ENCODE peak calls at places on chromosomes 11 and 22, in four cellular contexts. M is cardiac muscle cell, Z is psoas muscle, F is heart right ventricle. D is an unnamed sample. For H3K4me1, the result is how much of the 10 kb centered on the place peaks cover.

GRCh38 chr22:36010090-36010489 is 18.5 kb downstream of the RBFOX2 start:
- DNase-seq in M (peak), Z (no peak), F (no peak), D (no peak)

GRCh38 chr11:26225643-26226042 is 106.3 kb upstream of the ANO3 start:
- DNase-seq in M (no peak), Z (no peak), F (no peak), D (no peak)

GRCh38 chr22:24580276-24580675 is 12.6 kb downstream of the LRRC75B start:
- DNase-seq in M (no peak), Z (no peak), F (no peak), D (no peak)

GRCh38 chr11:125768256-125769046 is 10.2 kb downstream of the PATE2 start:
- DNase-seq in M (peak), Z (no peak), F (no peak), D (no peak)

GRCh38 chr11:12554122-12554521 is 120.1 kb upstream of the TEAD1 start:
- DNase-seq in M (no peak), Z (no peak), F (no peak), D (no peak)

GRCh38 chr11:60914620-60915249 is 777 bp downstream of the TMEM109 start:
- DNase-seq in M (peak), Z (peak), F (no peak), D (peak)

GRCh38 chr11:35803115-35803514 is 140.5 kb downstream of the TRIM44 start:
- DNase-seq in M (no peak), Z (no peak), F (no peak), D (no peak)

GRCh38 chr22:48492371-48493320 is 1335.0 kb downstream of the BRD1 start:
- DNase-seq in M (peak), Z (peak), F (peak), D (peak)

GRCh38 chr11:62552931-62553838 is 6.6 kb upstream of the AHNAK start:
- DNase-seq in M (peak), Z (peak), F (peak), D (peak)

GRCh38 chr11:134642206-134642605 is 230.2 kb upstream of the B3GAT1 start:
- DNase-seq in M (no peak), Z (no peak), F (no peak), D (no peak)

GRCh38 chr11:9025101-9025850 is 21.5 kb upstream of the NRIP3 start:
- DNase-seq in M (no peak), Z (no peak), F (no peak), D (no peak)

GRCh38 chr11:3853935-3854659 is 1.4 kb upstream of the STIM1 start:
- DNase-seq in M (no peak), Z (peak), F (no peak), D (no peak)

GRCh38 chr11:58861533-58861932 is 17.0 kb upstream of the GLYATL2 start:
- DNase-seq in M (no peak), Z (no peak), F (no peak), D (no peak)

GRCh38 chr22:46373838-46374662 is 38.5 kb downstream of the TRMU start:
- DNase-seq in M (no peak), Z (no peak), F (no peak), D (peak)

GRCh38 chr22:46057762-46058420 is 80.9 kb upstream of the WNT7B start:
- DNase-seq in M (no peak), Z (peak), F (peak), D (peak)

GRCh38 chr11:129932385-129933067 is 37.1 kb upstream of the NFRKB start:
- DNase-seq in M (no peak), Z (no peak), F (no peak), D (no peak)

GRCh38 chr11:27524155-27524554 is 17.6 kb upstream of the LIN7C start:
- DNase-seq in M (peak), Z (no peak), F (no peak), D (no peak)

GRCh38 chr22:32794449-32795213 is 6.9 kb upstream of the TIMP3 start:
- DNase-seq in M (no peak), Z (no peak), F (no peak), D (no peak)

GRCh38 chr11:5712507-5712906 is 22.9 kb downstream of the TRIM22 start:
- DNase-seq in M (no peak), Z (no peak), F (no peak), D (no peak)

GRCh38 chr11:134521001-134521400 is 109.0 kb upstream of the B3GAT1 start:
- DNase-seq in M (no peak), Z (peak), F (no peak), D (no peak)

GRCh38 chr11:78551066-78551465 is 23.6 kb downstream of the NARS2 start:
- DNase-seq in M (no peak), Z (no peak), F (no peak), D (no peak)

GRCh38 chr11:206516-207212 is 535 bp downstream of the BET1L start:
- DNase-seq in M (peak), Z (no peak), F (no peak), D (no peak)

GRCh38 chr22:29202231-29203192 is 3.2 kb upstream of the EMID1 start:
- DNase-seq in M (no peak), Z (peak), F (peak), D (peak)

GRCh38 chr22:40348025-40348658 is 1.8 kb downstream of the ADSL start:
- DNase-seq in M (peak), Z (peak), F (peak), D (no peak)

GRCh38 chr22:36702832-36703210 is 731 bp downstream of the CACNG2 start:
- DNase-seq in M (no peak), Z (no peak), F (no peak), D (no peak)

GRCh38 chr22:41915035-41915782 is at the start of gene SHISA8:
- DNase-seq in M (peak), Z (peak), F (no peak), D (no peak)
- H3K4me1 ChIP-seq in M (under half), Z (under half), F (under half), D (half or more)

GRCh38 chr11:114179234-114179941 is 116.8 kb upstream of the NNMT start:
- DNase-seq in M (peak), Z (peak), F (peak), D (no peak)
- TF ChIP-seq CTCF in M (no peak), Z (no peak), F (no peak), D (no peak)

GRCh38 chr11:7574491-7575129 is 60.8 kb downstream of the PPFIBP2 start:
- DNase-seq in M (no peak), Z (no peak), F (no peak), D (no peak)

GRCh38 chr11:7577226-7577882 is 63.6 kb downstream of the PPFIBP2 start:
- DNase-seq in M (no peak), Z (peak), F (peak), D (no peak)

GRCh38 chr11:7577883-7578242 is 64.1 kb downstream of the PPFIBP2 start:
- DNase-seq in M (no peak), Z (no peak), F (no peak), D (no peak)

GRCh38 chr11:7576671-7577225 is 62.9 kb downstream of the PPFIBP2 start:
- DNase-seq in M (peak), Z (peak), F (peak), D (no peak)

DNA sequence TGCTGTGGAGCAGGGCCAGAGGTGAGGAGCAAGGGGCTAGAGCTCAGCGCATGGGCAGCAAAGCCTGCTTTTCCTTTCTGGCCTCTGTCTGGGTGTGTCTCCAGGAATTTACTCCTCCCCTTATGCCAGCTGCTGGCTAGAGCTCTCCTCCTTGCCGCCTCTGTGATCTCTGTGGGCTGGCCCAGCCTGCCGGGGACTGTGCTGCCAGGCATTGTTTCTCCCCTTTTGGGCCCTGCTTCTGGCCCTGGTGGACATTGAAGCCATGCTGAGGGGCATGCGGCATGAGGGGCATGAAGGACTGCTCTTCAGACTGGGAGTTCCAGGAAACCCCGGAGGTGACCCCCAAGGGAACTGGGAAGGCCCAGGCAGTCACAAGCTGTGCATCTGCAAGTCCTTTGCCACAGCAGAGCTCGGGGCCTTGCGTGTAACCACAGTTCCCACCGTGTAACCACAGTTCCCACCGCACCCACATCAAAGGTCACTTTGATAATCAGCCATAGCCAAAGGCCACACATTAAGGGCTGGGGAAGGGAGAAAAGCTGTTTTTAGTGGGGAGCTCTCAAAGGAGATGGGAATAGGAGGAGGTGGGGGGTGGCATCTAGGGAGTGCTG is 62.1 kb downstream of the PPFIBP2 start:
- DNase-seq in M (no peak), Z (peak), F (no peak), D (peak)
- H3K4me1 ChIP-seq in M (under half), Z (half or more), F (half or more), D (under half)

GRCh38 chr11:132579686-132580085 is 952.6 kb downstream of the OPCML start:
- DNase-seq in M (no peak), Z (no peak), F (no peak), D (no peak)

GRCh38 chr11:132576706-132577105 is 955.6 kb downstream of the OPCML start:
- DNase-seq in M (no peak), Z (no peak), F (no peak), D (no peak)
- TF ChIP-seq CTCF in M (no peak), Z (no peak), F (no peak), D (no peak)

DNA sequence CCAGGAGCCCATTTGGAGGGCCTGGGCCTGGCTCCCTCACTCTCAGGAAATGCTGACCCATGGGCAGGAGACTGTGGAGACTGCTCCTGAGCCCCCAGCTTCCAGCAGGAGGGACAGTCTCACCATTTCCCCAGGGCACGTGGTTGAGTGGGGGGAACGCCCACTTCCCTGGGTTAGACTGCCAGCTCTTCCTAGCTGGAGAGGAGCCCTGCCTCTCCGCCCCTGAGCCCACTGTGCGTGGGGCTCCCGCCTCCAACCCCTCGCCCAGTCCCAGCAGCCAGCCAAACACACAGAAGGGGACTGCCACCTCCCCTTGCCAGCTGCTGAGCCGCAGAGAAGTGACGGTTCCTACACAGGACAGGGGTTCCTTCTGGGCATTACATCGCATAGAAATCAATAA is 37.1 kb downstream of the CDKN1C start:
- DNase-seq in M (no peak), Z (no peak), F (no peak), D (no peak)
- H3K4me1 ChIP-seq in M (under half), Z (under half), F (under half), D (under half)

D was measured in left lung.